ENCODE peak calls at places on chromosomes 4 and X, in nine cellular contexts. One of them, this sample, is unnamed.

GRCh38 chrX:23764183-23764582 is 18.8 kb upstream of the SAT1 start:
- DNase-seq in endothelial cell: no peak
- DNase-seq in PC-3: no peak
- DNase-seq in endodermal cell: no peak
- DNase-seq in tibial nerve: no peak
- DNase-seq in NB4: no peak
- DNase-seq in foreskin fibroblast: no peak
- DNase-seq in esophagus muscularis mucosa: no peak
- DNase-seq in ascending aorta: no peak
- DNase-seq in this sample: no peak

GRCh38 chr4:1398686-1399507 is 7.3 kb downstream of the NKX1-1 start:
- DNase-seq in endodermal cell: no peak
- DNase-seq in foreskin fibroblast: no peak
- DNase-seq in tibial nerve: no peak
- DNase-seq in ascending aorta: peak
- DNase-seq in endothelial cell: no peak
- DNase-seq in NB4: no peak
- DNase-seq in PC-3: no peak
- DNase-seq in esophagus muscularis mucosa: no peak
- DNase-seq in this sample: no peak

GRCh38 chr4:24778427-24779225 is 16.7 kb upstream of the SOD3 start:
- DNase-seq in endothelial cell: no peak
- DNase-seq in PC-3: no peak
- DNase-seq in esophagus muscularis mucosa: peak
- DNase-seq in foreskin fibroblast: peak
- DNase-seq in ascending aorta: peak
- DNase-seq in NB4: no peak
- DNase-seq in tibial nerve: peak
- DNase-seq in endodermal cell: no peak
- DNase-seq in this sample: no peak

GRCh38 chr4:15906024-15906443 is 32.5 kb downstream of the FGFBP1 start:
- DNase-seq in endodermal cell: peak
- DNase-seq in esophagus muscularis mucosa: no peak
- DNase-seq in ascending aorta: no peak
- DNase-seq in PC-3: peak
- DNase-seq in endothelial cell: no peak
- DNase-seq in tibial nerve: no peak
- DNase-seq in NB4: peak
- DNase-seq in foreskin fibroblast: no peak
- DNase-seq in this sample: no peak

GRCh38 chr4:87505862-87506261 is 23.3 kb downstream of the SPARCL1 start:
- DNase-seq in endothelial cell: no peak
- DNase-seq in ascending aorta: no peak
- DNase-seq in foreskin fibroblast: peak
- DNase-seq in endodermal cell: peak
- DNase-seq in PC-3: no peak
- DNase-seq in NB4: peak
- DNase-seq in esophagus muscularis mucosa: no peak
- DNase-seq in tibial nerve: no peak
- DNase-seq in this sample: no peak

GRCh38 chr4:8710416-8710815 is 117.9 kb downstream of the CPZ start:
- DNase-seq in endothelial cell: no peak
- DNase-seq in PC-3: no peak
- DNase-seq in ascending aorta: no peak
- DNase-seq in endodermal cell: no peak
- DNase-seq in NB4: no peak
- DNase-seq in tibial nerve: no peak
- DNase-seq in esophagus muscularis mucosa: no peak
- DNase-seq in foreskin fibroblast: no peak
- DNase-seq in this sample: no peak

GRCh38 chr4:174214102-174214878 is 69.2 kb downstream of the FBXO8 start:
- DNase-seq in foreskin fibroblast: no peak
- DNase-seq in PC-3: no peak
- DNase-seq in endodermal cell: peak
- DNase-seq in NB4: peak
- DNase-seq in esophagus muscularis mucosa: no peak
- DNase-seq in endothelial cell: no peak
- DNase-seq in ascending aorta: no peak
- DNase-seq in tibial nerve: no peak
- DNase-seq in this sample: peak

GRCh38 chr4:169314906-169315305 is 44.1 kb upstream of the SH3RF1 start:
- DNase-seq in PC-3: peak
- DNase-seq in endothelial cell: no peak
- DNase-seq in esophagus muscularis mucosa: peak
- DNase-seq in endodermal cell: no peak
- DNase-seq in foreskin fibroblast: peak
- DNase-seq in ascending aorta: peak
- DNase-seq in NB4: no peak
- DNase-seq in tibial nerve: peak
- DNase-seq in this sample: no peak

GRCh38 chr4:47641755-47642154 is 156.7 kb downstream of the ATP10D start:
- DNase-seq in NB4: no peak
- DNase-seq in endothelial cell: no peak
- DNase-seq in esophagus muscularis mucosa: no peak
- DNase-seq in foreskin fibroblast: peak
- DNase-seq in endodermal cell: no peak
- DNase-seq in PC-3: no peak
- DNase-seq in ascending aorta: no peak
- DNase-seq in tibial nerve: no peak
- DNase-seq in this sample: peak

GRCh38 chr4:15729910-15730533 is 27.2 kb downstream of the BST1 start:
- DNase-seq in esophagus muscularis mucosa: no peak
- DNase-seq in PC-3: peak
- DNase-seq in foreskin fibroblast: peak
- DNase-seq in endodermal cell: no peak
- DNase-seq in ascending aorta: no peak
- DNase-seq in tibial nerve: peak
- DNase-seq in NB4: peak
- DNase-seq in endothelial cell: no peak
- DNase-seq in this sample: no peak

GRCh38 chrX:107465932-107466620 is 16.6 kb downstream of the FRMPD3 start:
- DNase-seq in foreskin fibroblast: no peak
- DNase-seq in ascending aorta: no peak
- DNase-seq in tibial nerve: no peak
- DNase-seq in NB4: no peak
- DNase-seq in endodermal cell: peak
- DNase-seq in endothelial cell: no peak
- DNase-seq in esophagus muscularis mucosa: no peak
- DNase-seq in PC-3: no peak
- DNase-seq in this sample: no peak

GRCh38 chrX:1075156-1075555 is 137.3 kb downstream of the CRLF2 start:
- DNase-seq in foreskin fibroblast: no peak
- DNase-seq in NB4: no peak
- DNase-seq in esophagus muscularis mucosa: no peak
- DNase-seq in endodermal cell: no peak
- DNase-seq in tibial nerve: no peak
- DNase-seq in PC-3: no peak
- DNase-seq in endothelial cell: no peak
- DNase-seq in ascending aorta: no peak
- DNase-seq in this sample: no peak

GRCh38 chrX:40094041-40094899 is 3.5 kb downstream of the BCOR start:
- DNase-seq in tibial nerve: peak
- DNase-seq in esophagus muscularis mucosa: no peak
- DNase-seq in ascending aorta: no peak
- DNase-seq in NB4: peak
- DNase-seq in foreskin fibroblast: peak
- DNase-seq in endothelial cell: no peak
- DNase-seq in PC-3: peak
- DNase-seq in endodermal cell: peak
- DNase-seq in this sample: peak

GRCh38 chr4:26176621-26177121 is 144.1 kb upstream of the RBPJ start:
- DNase-seq in endothelial cell: no peak
- DNase-seq in ascending aorta: no peak
- DNase-seq in NB4: no peak
- DNase-seq in endodermal cell: no peak
- DNase-seq in tibial nerve: no peak
- DNase-seq in esophagus muscularis mucosa: no peak
- DNase-seq in PC-3: no peak
- DNase-seq in foreskin fibroblast: peak
- DNase-seq in this sample: no peak

GRCh38 chr4:58543465-58543864 is 1433.3 kb upstream of the IGFBP7 start:
- DNase-seq in ascending aorta: no peak
- DNase-seq in tibial nerve: no peak
- DNase-seq in NB4: no peak
- DNase-seq in endothelial cell: no peak
- DNase-seq in endodermal cell: no peak
- DNase-seq in esophagus muscularis mucosa: no peak
- DNase-seq in PC-3: no peak
- DNase-seq in foreskin fibroblast: no peak
- DNase-seq in this sample: no peak

GRCh38 chr4:119735136-119735770 is 106.6 kb upstream of the PDE5A start:
- DNase-seq in esophagus muscularis mucosa: no peak
- DNase-seq in endothelial cell: no peak
- DNase-seq in ascending aorta: no peak
- DNase-seq in foreskin fibroblast: peak
- DNase-seq in endodermal cell: no peak
- DNase-seq in tibial nerve: no peak
- DNase-seq in PC-3: peak
- DNase-seq in NB4: no peak
- DNase-seq in this sample: no peak

DNA sequence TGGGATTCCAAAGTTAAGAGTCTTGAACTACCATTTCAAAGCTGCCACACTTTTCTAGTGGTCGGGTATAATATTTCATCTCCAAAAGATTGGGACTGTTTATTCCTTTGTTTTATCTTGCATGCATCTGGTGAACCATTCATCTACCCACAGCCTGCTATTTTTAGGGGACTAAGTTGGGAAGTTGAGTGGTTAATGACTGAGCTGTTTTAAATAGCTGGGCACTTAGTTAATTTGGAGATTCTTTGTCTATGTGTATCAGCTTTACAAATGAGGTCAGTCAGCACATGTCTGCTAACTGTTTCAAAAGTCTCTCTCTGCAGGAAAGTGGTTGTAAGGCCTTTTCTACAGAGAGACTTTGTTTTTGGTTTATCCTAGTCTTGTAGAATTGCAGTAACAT is 8.1 kb downstream of the BMP2K start:
- DNase-seq in PC-3: no peak
- DNase-seq in tibial nerve: no peak
- DNase-seq in esophagus muscularis mucosa: no peak
- DNase-seq in endothelial cell: no peak
- DNase-seq in ascending aorta: no peak
- DNase-seq in NB4: peak
- DNase-seq in foreskin fibroblast: peak
- DNase-seq in endodermal cell: no peak
- DNase-seq in this sample: no peak
- TF ChIP-seq CTCF in PC-3: no peak
- TF ChIP-seq CTCF in tibial nerve: no peak
- TF ChIP-seq CTCF in esophagus muscularis mucosa: no peak
- TF ChIP-seq CTCF in endothelial cell: no peak
- TF ChIP-seq CTCF in ascending aorta: no peak
- TF ChIP-seq CTCF in NB4: no peak
- TF ChIP-seq CTCF in foreskin fibroblast: no peak
- TF ChIP-seq CTCF in endodermal cell: no peak
- TF ChIP-seq CTCF in this sample: no peak

DNA sequence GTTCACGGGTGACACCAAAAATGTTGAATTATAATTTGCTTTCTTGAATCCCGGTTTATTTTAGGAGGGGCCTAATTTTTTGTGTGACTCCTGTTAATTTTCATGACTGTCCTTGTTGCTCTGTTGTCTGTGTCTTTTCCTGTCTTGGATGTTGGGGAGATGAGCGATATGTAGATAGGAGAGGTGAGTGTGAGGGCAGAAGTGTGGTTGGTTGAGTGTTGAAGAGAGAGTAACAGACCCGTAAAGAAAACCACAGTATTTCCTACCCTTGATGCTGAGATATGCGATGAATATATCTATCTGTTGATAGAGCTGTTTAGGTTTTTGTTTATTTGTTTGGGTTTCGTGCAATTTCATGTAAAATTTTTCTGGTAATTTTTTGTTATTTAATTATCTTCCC is 70.5 kb downstream of the CPE start:
- DNase-seq in esophagus muscularis mucosa: no peak
- DNase-seq in tibial nerve: no peak
- DNase-seq in endodermal cell: no peak
- DNase-seq in ascending aorta: no peak
- DNase-seq in PC-3: no peak
- DNase-seq in NB4: no peak
- DNase-seq in endothelial cell: no peak
- DNase-seq in foreskin fibroblast: no peak
- DNase-seq in this sample: no peak
- TF ChIP-seq CTCF in esophagus muscularis mucosa: no peak
- TF ChIP-seq CTCF in tibial nerve: no peak
- TF ChIP-seq CTCF in endodermal cell: no peak
- TF ChIP-seq CTCF in ascending aorta: no peak
- TF ChIP-seq CTCF in PC-3: no peak
- TF ChIP-seq CTCF in NB4: no peak
- TF ChIP-seq CTCF in endothelial cell: no peak
- TF ChIP-seq CTCF in foreskin fibroblast: no peak
- TF ChIP-seq CTCF in this sample: no peak

DNA sequence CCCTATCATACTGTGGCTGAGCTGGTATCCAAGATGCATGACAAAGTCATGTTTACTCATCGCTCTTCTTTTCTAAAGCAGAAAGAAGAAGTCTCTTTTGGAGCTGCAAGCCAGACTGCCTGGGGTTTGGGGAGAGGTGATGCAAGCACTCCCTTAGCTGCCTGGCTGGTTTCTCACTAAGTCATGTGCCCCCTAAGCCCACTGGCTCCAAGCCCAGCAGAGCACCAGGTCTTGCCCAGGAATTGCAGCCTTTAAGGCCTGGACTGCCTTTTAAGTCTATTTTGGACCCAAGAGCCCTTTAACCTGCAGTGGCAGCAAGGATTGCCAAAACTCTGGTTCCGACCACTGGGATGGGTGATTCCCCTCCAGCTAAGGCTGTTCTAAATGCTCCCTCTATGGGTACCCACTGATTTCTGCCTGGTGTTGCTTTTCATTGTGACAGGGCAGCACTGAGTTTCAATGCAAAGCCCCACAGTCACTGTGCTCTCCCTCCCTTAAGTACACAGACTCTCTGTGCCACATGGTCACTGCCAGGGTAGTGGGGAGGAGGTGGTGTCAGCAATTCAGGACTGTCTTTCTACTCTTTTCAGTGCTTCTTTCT is 548.6 kb downstream of the TLL1 start:
- DNase-seq in endodermal cell: no peak
- DNase-seq in endothelial cell: no peak
- DNase-seq in foreskin fibroblast: peak
- DNase-seq in ascending aorta: peak
- DNase-seq in NB4: no peak
- DNase-seq in PC-3: peak
- DNase-seq in esophagus muscularis mucosa: no peak
- DNase-seq in tibial nerve: no peak
- DNase-seq in this sample: no peak
- TF ChIP-seq CTCF in endodermal cell: no peak
- TF ChIP-seq CTCF in endothelial cell: no peak
- TF ChIP-seq CTCF in foreskin fibroblast: no peak
- TF ChIP-seq CTCF in ascending aorta: no peak
- TF ChIP-seq CTCF in NB4: no peak
- TF ChIP-seq CTCF in PC-3: no peak
- TF ChIP-seq CTCF in esophagus muscularis mucosa: no peak
- TF ChIP-seq CTCF in tibial nerve: no peak
- TF ChIP-seq CTCF in this sample: no peak

DNA sequence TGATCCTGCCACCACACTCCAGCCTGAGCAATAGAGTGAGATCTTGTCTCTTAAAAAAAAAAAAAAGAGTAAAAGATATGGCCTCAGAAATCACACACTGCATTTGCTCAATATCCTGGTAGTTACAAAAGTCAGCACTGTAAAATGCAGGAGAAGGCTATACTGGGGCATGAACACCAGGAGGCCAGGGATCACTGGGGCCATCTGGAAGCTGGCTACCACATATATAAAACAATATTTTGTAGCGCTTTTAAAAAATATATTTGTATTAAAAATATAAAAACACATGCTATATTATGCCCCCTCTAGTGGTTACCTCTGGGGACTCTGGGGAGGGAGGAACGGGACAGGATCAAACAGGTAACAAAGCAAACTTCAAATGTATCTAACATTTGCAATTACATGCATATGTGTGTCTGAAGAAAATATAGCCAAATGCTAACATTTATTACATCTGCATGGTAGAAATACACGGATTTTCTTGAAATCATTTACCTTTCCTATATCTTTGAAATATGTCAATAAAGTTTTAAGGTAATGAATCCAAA is 4.0 kb downstream of the C4orf46 start:
- DNase-seq in NB4: peak
- DNase-seq in esophagus muscularis mucosa: no peak
- DNase-seq in ascending aorta: no peak
- DNase-seq in foreskin fibroblast: peak
- DNase-seq in endothelial cell: peak
- DNase-seq in PC-3: peak
- DNase-seq in endodermal cell: peak
- DNase-seq in tibial nerve: no peak
- DNase-seq in this sample: peak
- TF ChIP-seq CTCF in NB4: peak
- TF ChIP-seq CTCF in esophagus muscularis mucosa: peak
- TF ChIP-seq CTCF in ascending aorta: peak
- TF ChIP-seq CTCF in foreskin fibroblast: peak
- TF ChIP-seq CTCF in endothelial cell: peak
- TF ChIP-seq CTCF in PC-3: peak
- TF ChIP-seq CTCF in endodermal cell: peak
- TF ChIP-seq CTCF in tibial nerve: no peak
- TF ChIP-seq CTCF in this sample: peak